ENCODE peak calls at places on chromosomes 13 and 19, in eight cellular contexts. One of them, this sample, is unnamed.

GRCh38 chr19:39129116-39129515 is 3.5 kb downstream of the PAK4 start:
- DNase-seq in HEK293T: no peak
- DNase-seq in A673: no peak
- DNase-seq in stimulated activated CD8-positive, alpha-beta memory T cell treated with anti-CD3 and anti-CD28 coated beads, Interleukin-2, amount 100 ng/mL, for 1 hour: no peak
- DNase-seq in GM04504: no peak
- DNase-seq in DMS153: no peak
- DNase-seq in stimulated activated CD4-positive, alpha-beta T cell treated with anti-CD3 and anti-CD28 coated beads, Interleukin-4, amount 100 ng/mL, for 48 hours: no peak
- DNase-seq in HTR-8/SVneo: no peak
- DNase-seq in this sample: no peak

GRCh38 chr19:42051166-42052115 is 18.6 kb downstream of the GRIK5 start:
- DNase-seq in stimulated activated CD4-positive, alpha-beta T cell treated with anti-CD3 and anti-CD28 coated beads, Interleukin-4, amount 100 ng/mL, for 48 hours: peak
- DNase-seq in stimulated activated CD8-positive, alpha-beta memory T cell treated with anti-CD3 and anti-CD28 coated beads, Interleukin-2, amount 100 ng/mL, for 1 hour: no peak
- DNase-seq in HEK293T: no peak
- DNase-seq in DMS153: peak
- DNase-seq in HTR-8/SVneo: no peak
- DNase-seq in GM04504: no peak
- DNase-seq in A673: no peak
- DNase-seq in this sample: no peak

GRCh38 chr13:44303681-44304432 is 69.8 kb upstream of the SERP2 start:
- DNase-seq in stimulated activated CD4-positive, alpha-beta T cell treated with anti-CD3 and anti-CD28 coated beads, Interleukin-4, amount 100 ng/mL, for 48 hours: no peak
- DNase-seq in stimulated activated CD8-positive, alpha-beta memory T cell treated with anti-CD3 and anti-CD28 coated beads, Interleukin-2, amount 100 ng/mL, for 1 hour: no peak
- DNase-seq in DMS153: no peak
- DNase-seq in HEK293T: no peak
- DNase-seq in HTR-8/SVneo: no peak
- DNase-seq in GM04504: no peak
- DNase-seq in A673: no peak
- DNase-seq in this sample: no peak

GRCh38 chr19:45171211-45171623 is 6.8 kb downstream of the TRAPPC6A start:
- DNase-seq in stimulated activated CD8-positive, alpha-beta memory T cell treated with anti-CD3 and anti-CD28 coated beads, Interleukin-2, amount 100 ng/mL, for 1 hour: no peak
- DNase-seq in HTR-8/SVneo: no peak
- DNase-seq in A673: no peak
- DNase-seq in DMS153: no peak
- DNase-seq in GM04504: no peak
- DNase-seq in HEK293T: no peak
- DNase-seq in stimulated activated CD4-positive, alpha-beta T cell treated with anti-CD3 and anti-CD28 coated beads, Interleukin-4, amount 100 ng/mL, for 48 hours: no peak
- DNase-seq in this sample: no peak

GRCh38 chr13:51759240-51759639 is 44.7 kb downstream of the DHRS12 start:
- DNase-seq in GM04504: no peak
- DNase-seq in stimulated activated CD8-positive, alpha-beta memory T cell treated with anti-CD3 and anti-CD28 coated beads, Interleukin-2, amount 100 ng/mL, for 1 hour: no peak
- DNase-seq in DMS153: no peak
- DNase-seq in stimulated activated CD4-positive, alpha-beta T cell treated with anti-CD3 and anti-CD28 coated beads, Interleukin-4, amount 100 ng/mL, for 48 hours: no peak
- DNase-seq in HEK293T: no peak
- DNase-seq in A673: no peak
- DNase-seq in HTR-8/SVneo: no peak
- DNase-seq in this sample: no peak

GRCh38 chr19:13441810-13442512 is 64.3 kb downstream of the CACNA1A start:
- DNase-seq in HEK293T: peak
- DNase-seq in stimulated activated CD4-positive, alpha-beta T cell treated with anti-CD3 and anti-CD28 coated beads, Interleukin-4, amount 100 ng/mL, for 48 hours: peak
- DNase-seq in stimulated activated CD8-positive, alpha-beta memory T cell treated with anti-CD3 and anti-CD28 coated beads, Interleukin-2, amount 100 ng/mL, for 1 hour: peak
- DNase-seq in HTR-8/SVneo: peak
- DNase-seq in DMS153: no peak
- DNase-seq in A673: peak
- DNase-seq in GM04504: peak
- DNase-seq in this sample: no peak

GRCh38 chr19:43622956-43623355 is 3.5 kb upstream of the ZNF428 start:
- DNase-seq in GM04504: no peak
- DNase-seq in HTR-8/SVneo: no peak
- DNase-seq in A673: no peak
- DNase-seq in DMS153: no peak
- DNase-seq in HEK293T: no peak
- DNase-seq in stimulated activated CD4-positive, alpha-beta T cell treated with anti-CD3 and anti-CD28 coated beads, Interleukin-4, amount 100 ng/mL, for 48 hours: no peak
- DNase-seq in stimulated activated CD8-positive, alpha-beta memory T cell treated with anti-CD3 and anti-CD28 coated beads, Interleukin-2, amount 100 ng/mL, for 1 hour: no peak
- DNase-seq in this sample: no peak

GRCh38 chr13:99855516-99855915 is 116.1 kb downstream of the ZIC5 start:
- DNase-seq in stimulated activated CD4-positive, alpha-beta T cell treated with anti-CD3 and anti-CD28 coated beads, Interleukin-4, amount 100 ng/mL, for 48 hours: no peak
- DNase-seq in DMS153: no peak
- DNase-seq in stimulated activated CD8-positive, alpha-beta memory T cell treated with anti-CD3 and anti-CD28 coated beads, Interleukin-2, amount 100 ng/mL, for 1 hour: no peak
- DNase-seq in HTR-8/SVneo: no peak
- DNase-seq in GM04504: no peak
- DNase-seq in A673: no peak
- DNase-seq in HEK293T: no peak
- DNase-seq in this sample: no peak

GRCh38 chr13:104855581-104855980 is 1679.9 kb downstream of the EFNB2 start:
- DNase-seq in HEK293T: no peak
- DNase-seq in GM04504: no peak
- DNase-seq in stimulated activated CD4-positive, alpha-beta T cell treated with anti-CD3 and anti-CD28 coated beads, Interleukin-4, amount 100 ng/mL, for 48 hours: no peak
- DNase-seq in DMS153: no peak
- DNase-seq in HTR-8/SVneo: no peak
- DNase-seq in stimulated activated CD8-positive, alpha-beta memory T cell treated with anti-CD3 and anti-CD28 coated beads, Interleukin-2, amount 100 ng/mL, for 1 hour: no peak
- DNase-seq in A673: no peak
- DNase-seq in this sample: no peak

GRCh38 chr19:17021793-17022590 is 4.6 kb downstream of the CPAMD8 start:
- DNase-seq in stimulated activated CD4-positive, alpha-beta T cell treated with anti-CD3 and anti-CD28 coated beads, Interleukin-4, amount 100 ng/mL, for 48 hours: no peak
- DNase-seq in HEK293T: no peak
- DNase-seq in HTR-8/SVneo: no peak
- DNase-seq in DMS153: no peak
- DNase-seq in stimulated activated CD8-positive, alpha-beta memory T cell treated with anti-CD3 and anti-CD28 coated beads, Interleukin-2, amount 100 ng/mL, for 1 hour: no peak
- DNase-seq in A673: no peak
- DNase-seq in GM04504: peak
- DNase-seq in this sample: no peak